ENCODE peak calls at places on chromosomes 16 and 17, in ten cellular contexts. O, Z, G, R, B, P, C, V, X and N are unnamed samples.

GRCh38 chr16:27628216-27628945 is 78.4 kb downstream of the KATNIP start:
- DNase-seq in P (no peak), Z (no peak), R (no peak), C (peak; percentile 16), X (no peak), O (no peak), B (no peak), G (no peak), V (no peak), N (no peak)

GRCh38 chr17:39699818-39700147 is at the start of gene ERBB2:
- DNase-seq in R (no peak), G (no peak), O (peak; percentile 64), X (no peak), Z (peak; percentile 77), P (peak; percentile 49), V (peak; percentile 87), B (no peak), C (peak; percentile 75), N (peak; percentile 87)

GRCh38 chr17:81341347-81342061 is 46.4 kb upstream of the SLC38A10 start:
- DNase-seq in B (no peak), O (no peak), P (no peak), C (no peak), Z (no peak), G (no peak), X (no peak), V (no peak), R (peak; percentile 72), N (no peak)

GRCh38 chr16:67009158-67009557 is 19.8 kb upstream of the CBFB start:
- DNase-seq in Z (no peak), P (no peak), C (no peak), R (no peak), V (no peak), B (no peak), O (no peak), G (no peak), X (no peak), N (no peak)

GRCh38 chr17:57471941-57472368 is 215.6 kb downstream of the MSI2 start:
- DNase-seq in G (no peak), X (no peak), C (no peak), B (no peak), Z (no peak), V (no peak), P (no peak), R (peak; percentile 15), O (no peak), N (no peak)

GRCh38 chr16:68510775-68511174 is 28.3 kb upstream of the ZFP90 start:
- DNase-seq in C (no peak), Z (no peak), B (no peak), P (no peak), X (no peak), V (no peak), R (no peak), G (no peak), O (no peak), N (no peak)

GRCh38 chr16:67663151-67663876 is 2.6 kb downstream of the PARD6A start:
- DNase-seq in R (no peak), O (peak; percentile 56), X (peak; percentile 76), P (no peak), Z (no peak), C (no peak), B (no peak), V (no peak), G (peak; percentile 45), N (no peak)

GRCh38 chr17:71922439-71922838 is 198.4 kb upstream of the SOX9 start:
- DNase-seq in O (no peak), R (no peak), V (peak; percentile 70), C (no peak), Z (no peak), B (peak; percentile 96), G (no peak), X (no peak), P (peak; percentile 52), N (peak; percentile 85)

GRCh38 chr16:81480856-81481821 is 36.5 kb downstream of the CMIP start:
- DNase-seq in B (no peak), V (no peak), Z (peak; percentile 55), C (no peak), X (peak; percentile 95), P (no peak), R (peak; percentile 93), G (peak; percentile 21), O (peak; percentile 56), N (no peak)

GRCh38 chr17:9368631-9369030 is 207.0 kb downstream of the STX8 start:
- DNase-seq in Z (no peak), G (no peak), P (no peak), C (no peak), O (no peak), R (no peak), X (no peak), B (no peak), V (no peak), N (peak; percentile 41)

GRCh38 chr16:23773339-23773738 is 18.5 kb downstream of the CHP2 start:
- DNase-seq in V (no peak), O (no peak), B (no peak), P (no peak), G (no peak), Z (no peak), R (no peak), C (no peak), X (no peak), N (no peak)

GRCh38 chr16:55976815-55977214 is 101.6 kb upstream of the CES5A start:
- DNase-seq in C (no peak), B (no peak), V (no peak), P (no peak), G (no peak), Z (no peak), O (no peak), X (no peak), R (no peak), N (no peak)

GRCh38 chr17:15340966-15341365 is 431 bp downstream of the TEKT3 start:
- DNase-seq in O (no peak), X (peak; percentile 20), Z (no peak), B (no peak), C (no peak), P (no peak), G (no peak), V (no peak), R (no peak), N (no peak)

GRCh38 chr17:65824901-65825300 is 263.5 kb upstream of the AXIN2 start:
- DNase-seq in P (no peak), O (no peak), B (no peak), C (peak; percentile 2), V (no peak), R (no peak), Z (no peak), G (no peak), X (no peak), N (no peak)

GRCh38 chr16:73147958-73148357 is 100.0 kb upstream of the ZFHX3 start:
- DNase-seq in G (no peak), V (no peak), P (no peak), Z (no peak), O (no peak), R (no peak), B (no peak), C (no peak), X (no peak), N (no peak)

GRCh38 chr16:57297856-57298255 is 13.4 kb upstream of the PLLP start:
- DNase-seq in C (no peak), R (peak; percentile 74), V (no peak), P (no peak), X (peak; percentile 80), Z (no peak), O (no peak), G (peak; percentile 68), B (no peak), N (no peak)

GRCh38 chr17:59361916-59362810 is 30.7 kb downstream of the YPEL2 start:
- DNase-seq in B (peak; percentile 84), Z (no peak), O (no peak), P (peak; percentile 91), R (no peak), G (peak; percentile 62), X (no peak), C (peak; percentile 84), V (no peak), N (peak; percentile 52)

GRCh38 chr17:37273419-37274051 is 102.2 kb upstream of the C17orf78 start:
- DNase-seq in V (peak; percentile 29), G (no peak), Z (no peak), P (no peak), B (no peak), O (no peak), R (no peak), X (no peak), C (peak; percentile 46), N (peak; percentile 15)

GRCh38 chr16:3490911-3491629 is 4.2 kb downstream of the C16orf90 start:
- DNase-seq in C (no peak), O (no peak), G (no peak), P (no peak), V (no peak), B (no peak), R (no peak), Z (no peak), X (peak; percentile 59), N (no peak)

GRCh38 chr16:2062801-2063200 is 15.0 kb downstream of the TSC2 start:
- DNase-seq in C (no peak), O (no peak), Z (no peak), R (no peak), B (no peak), V (no peak), P (no peak), X (no peak), G (no peak), N (no peak)

GRCh38 chr16:47197536-47198179 is 53.9 kb upstream of the NETO2 start:
- DNase-seq in O (no peak), G (no peak), R (no peak), B (no peak), Z (peak; percentile 51), X (no peak), C (peak; percentile 72), P (peak; percentile 16), V (no peak), N (no peak)

GRCh38 chr16:5836979-5837670 is 739.5 kb upstream of the EEF2KMT start:
- DNase-seq in C (no peak), P (no peak), R (no peak), X (no peak), O (no peak), Z (no peak), B (no peak), G (no peak), V (no peak), N (no peak)

GRCh38 chr16:69838417-69838990 is 76.4 kb downstream of the WWP2 start:
- DNase-seq in V (no peak), G (no peak), O (no peak), X (no peak), B (no peak), R (no peak), P (no peak), C (no peak), Z (peak; percentile 66), N (no peak)

GRCh38 chr17:48544356-48545021 is 420 bp downstream of the HOXB2 start:
- DNase-seq in Z (peak; percentile 71), P (peak; percentile 70), R (no peak), C (peak; percentile 93), B (no peak), V (no peak), O (no peak), G (peak; percentile 42), X (no peak), N (no peak)